ENCODE peak calls at places on chromosomes 4 and X, in nine cellular contexts. X, R, L, Y, B, H, Q, S and T are unnamed samples.

GRCh38 chr4:181478675-181479074 is 764.5 kb upstream of the TENM3 start:
- DNase-seq in Y (no peak), X (no peak), H (no peak), L (no peak), Q (no peak), S (no peak), R (no peak), B (no peak), T (no peak)

GRCh38 chr4:46950826-46951225 is 41.8 kb upstream of the COX7B2 start:
- DNase-seq in S (no peak), B (no peak), Q (no peak), H (no peak), L (no peak), R (no peak), X (no peak), Y (no peak), T (no peak)

GRCh38 chr4:141391771-141392170 is 171.1 kb downstream of the ZNF330 start:
- DNase-seq in Y (no peak), X (no peak), L (no peak), B (no peak), H (no peak), R (no peak), S (no peak), Q (no peak), T (no peak)

GRCh38 chrX:28787206-28787605 is 200.0 kb downstream of the IL1RAPL1 start:
- DNase-seq in Q (no peak), B (no peak), S (peak), H (no peak), L (peak), X (no peak), R (no peak), Y (no peak), T (peak)

GRCh38 chr4:169030575-169030982 is 20.5 kb upstream of the CBR4 start:
- DNase-seq in S (no peak), X (no peak), Q (no peak), Y (no peak), R (no peak), B (peak), H (no peak), L (peak), T (peak)

GRCh38 chrX:153725832-153726285 is 1.2 kb downstream of the ABCD1 start:
- DNase-seq in Q (no peak), L (no peak), Y (no peak), H (no peak), B (no peak), S (no peak), R (no peak), X (peak), T (no peak)

GRCh38 chr4:120066182-120066524 is 495 bp downstream of the MAD2L1 start:
- DNase-seq in B (peak), Y (no peak), R (peak), S (no peak), L (no peak), X (peak), H (no peak), Q (peak), T (peak)

GRCh38 chr4:620851-621261 is 4.5 kb upstream of the PDE6B start:
- DNase-seq in X (no peak), H (no peak), Q (no peak), Y (no peak), R (no peak), S (no peak), L (no peak), B (no peak), T (no peak)

GRCh38 chr4:20840648-20841190 is 140.5 kb downstream of the PACRGL start:
- DNase-seq in H (no peak), R (no peak), X (no peak), Y (no peak), S (no peak), B (no peak), Q (no peak), L (no peak), T (no peak)

GRCh38 chr4:53763813-53764597 is 172.7 kb upstream of the LNX1 start:
- DNase-seq in S (no peak), Y (no peak), B (no peak), L (no peak), R (no peak), X (peak), H (no peak), Q (no peak), T (no peak)

GRCh38 chr4:100189820-100190642 is at the start of gene DDIT4L:
- DNase-seq in Q (peak), S (no peak), X (peak), H (no peak), L (peak), Y (peak), R (peak), B (no peak), T (peak)

GRCh38 chr4:174365018-174365587 is 81.4 kb downstream of the CEP44 start:
- DNase-seq in X (peak), R (peak), B (peak), S (no peak), H (no peak), Q (peak), Y (peak), L (peak), T (no peak)

GRCh38 chr4:105414316-105414715 is 59.5 kb downstream of the PPA2 start:
- DNase-seq in L (no peak), H (no peak), Q (peak), B (no peak), Y (no peak), X (no peak), S (no peak), R (no peak), T (no peak)

GRCh38 chrX:39653656-39654055 is 444.1 kb downstream of the BCOR start:
- DNase-seq in H (no peak), L (no peak), X (no peak), S (no peak), Y (no peak), R (no peak), B (no peak), Q (peak), T (no peak)

GRCh38 chrX:153635788-153636668 is 11.0 kb upstream of the DUSP9 start:
- DNase-seq in X (peak), S (no peak), B (peak), L (no peak), H (no peak), Y (peak), Q (peak), R (peak), T (peak)

GRCh38 chr4:2494992-2495391 is 26.1 kb downstream of the RNF4 start:
- DNase-seq in Y (no peak), B (no peak), R (no peak), S (no peak), L (no peak), H (no peak), X (no peak), Q (no peak), T (no peak)

GRCh38 chr4:129223955-129224354 is 128.0 kb downstream of the C4orf33 start:
- DNase-seq in B (no peak), Y (no peak), L (no peak), S (no peak), R (no peak), H (no peak), X (peak), Q (no peak), T (no peak)

GRCh38 chr4:108270466-108271450 is 102.0 kb upstream of the LEF1 start:
- DNase-seq in S (no peak), R (no peak), H (no peak), Y (no peak), Q (no peak), B (no peak), X (no peak), L (no peak), T (no peak)

GRCh38 chr4:12889054-12889453 is 595.1 kb downstream of the RAB28 start:
- DNase-seq in Q (no peak), L (no peak), S (no peak), Y (no peak), X (no peak), R (no peak), H (no peak), B (no peak), T (no peak)

GRCh38 chr4:90745176-90745575 is 618.0 kb downstream of the CCSER1 start:
- DNase-seq in H (no peak), Y (no peak), Q (no peak), B (no peak), R (no peak), X (no peak), S (no peak), L (peak), T (peak)

GRCh38 chr4:138263438-138263837 is 21.3 kb upstream of the SLC7A11 start:
- DNase-seq in H (no peak), Y (no peak), Q (no peak), X (no peak), B (no peak), S (no peak), R (peak), L (no peak), T (no peak)

GRCh38 chr4:165493359-165493758 is 114.6 kb downstream of the CPE start:
- DNase-seq in H (no peak), L (peak), Y (peak), R (peak), B (peak), S (peak), Q (peak), X (peak), T (peak)

GRCh38 chr4:2396781-2397368 is 21.6 kb downstream of the ZFYVE28 start:
- DNase-seq in Q (peak), Y (no peak), H (no peak), L (no peak), B (no peak), X (no peak), R (no peak), S (no peak), T (no peak)

GRCh38 chr4:113436360-113436759 is 325.2 kb downstream of the CAMK2D start:
- DNase-seq in B (no peak), X (no peak), Q (no peak), Y (no peak), S (no peak), L (no peak), H (no peak), R (no peak), T (no peak)

GRCh38 chrX:141341341-141341740 is 99.0 kb upstream of the SPANXC start:
- DNase-seq in X (no peak), B (no peak), S (peak), R (no peak), L (no peak), H (no peak), Q (no peak), Y (no peak), T (peak)

GRCh38 chrX:16517206-16517605 is 132.8 kb upstream of the S100G start:
- DNase-seq in L (no peak), X (no peak), B (no peak), Q (no peak), H (no peak), S (no peak), Y (no peak), R (no peak), T (no peak)
- TF ChIP-seq REST in L (no peak), X (no peak), B (no peak), Q (no peak), H (no peak), S (no peak), Y (no peak), R (no peak), T (no peak)

GRCh38 chr4:80423553-80424224 is 88.2 kb downstream of the CFAP299 start:
- DNase-seq in L (no peak), S (no peak), Y (no peak), R (no peak), H (no peak), B (no peak), X (no peak), Q (no peak), T (no peak)

GRCh38 chr4:80422727-80423404 is 87.3 kb downstream of the CFAP299 start:
- DNase-seq in H (no peak), B (no peak), L (no peak), R (no peak), Q (no peak), X (no peak), S (no peak), Y (no peak), T (no peak)

GRCh38 chr4:80425701-80426100 is 90.2 kb downstream of the CFAP299 start:
- DNase-seq in X (no peak), R (no peak), L (no peak), Y (no peak), Q (no peak), B (no peak), H (no peak), S (no peak), T (no peak)

GRCh38 chr4:80420638-80421037 is 85.1 kb downstream of the CFAP299 start:
- DNase-seq in H (no peak), Y (no peak), B (no peak), Q (no peak), L (no peak), R (no peak), X (no peak), S (no peak), T (no peak)

GRCh38 chr4:80424225-80424581 is 88.7 kb downstream of the CFAP299 start:
- DNase-seq in S (no peak), X (no peak), H (no peak), Q (no peak), Y (no peak), B (no peak), R (no peak), L (no peak), T (no peak)
- TF ChIP-seq REST in S (no peak), X (no peak), H (no peak), Q (no peak), Y (no peak), B (no peak), R (no peak), L (no peak), T (no peak)

DNA sequence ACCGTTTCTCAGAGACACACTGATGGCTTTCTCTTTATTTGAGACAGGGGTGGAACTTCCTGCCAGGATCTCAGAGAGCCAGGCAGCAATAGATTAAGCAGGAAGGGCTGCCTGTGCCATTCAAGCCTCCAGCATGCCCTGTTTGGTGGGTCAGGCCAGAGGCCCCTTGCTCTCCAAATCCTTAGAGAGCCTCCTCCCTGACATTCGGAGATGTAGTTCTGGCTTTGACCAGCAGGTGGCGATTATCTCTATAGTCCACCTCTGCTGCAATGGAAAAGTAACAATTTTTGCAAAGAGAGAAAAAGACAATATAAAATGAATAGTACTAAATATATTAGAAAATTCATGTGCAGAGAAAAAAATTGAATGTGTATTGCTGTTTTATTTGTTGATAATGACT is 93.9 kb downstream of the NXF2B start:
- DNase-seq in X (peak), Y (peak), S (peak), R (peak), L (no peak), H (no peak), Q (peak), B (peak), T (peak)
- TF ChIP-seq REST in X (no peak), Y (no peak), S (no peak), R (no peak), L (no peak), H (no peak), Q (no peak), B (no peak), T (no peak)

DNA sequence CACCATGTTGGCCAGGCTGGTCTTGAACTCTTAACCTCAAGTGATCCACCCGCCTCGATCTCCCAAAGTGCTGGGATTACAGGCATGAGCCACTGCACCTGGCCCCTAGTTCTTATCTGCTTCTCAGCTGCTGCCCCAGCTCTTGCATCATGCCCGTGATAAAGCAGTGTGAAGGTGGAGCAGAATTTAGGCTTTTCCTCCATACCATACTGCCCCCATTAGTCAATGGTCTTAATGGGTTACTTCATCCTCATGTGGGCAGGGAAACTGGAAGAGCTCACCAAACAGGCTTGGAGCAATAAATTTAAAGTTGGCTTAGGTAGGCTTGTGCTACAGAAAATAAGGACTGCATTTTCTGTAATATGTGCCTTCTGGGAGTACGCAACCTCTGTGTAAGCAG is 636.9 kb upstream of the BOD1L1 start:
- DNase-seq in B (no peak), Y (no peak), R (no peak), X (no peak), L (no peak), H (no peak), Q (peak), S (no peak), T (no peak)
- TF ChIP-seq REST in B (no peak), Y (no peak), R (no peak), X (no peak), L (no peak), H (no peak), Q (no peak), S (no peak), T (no peak)

DNA sequence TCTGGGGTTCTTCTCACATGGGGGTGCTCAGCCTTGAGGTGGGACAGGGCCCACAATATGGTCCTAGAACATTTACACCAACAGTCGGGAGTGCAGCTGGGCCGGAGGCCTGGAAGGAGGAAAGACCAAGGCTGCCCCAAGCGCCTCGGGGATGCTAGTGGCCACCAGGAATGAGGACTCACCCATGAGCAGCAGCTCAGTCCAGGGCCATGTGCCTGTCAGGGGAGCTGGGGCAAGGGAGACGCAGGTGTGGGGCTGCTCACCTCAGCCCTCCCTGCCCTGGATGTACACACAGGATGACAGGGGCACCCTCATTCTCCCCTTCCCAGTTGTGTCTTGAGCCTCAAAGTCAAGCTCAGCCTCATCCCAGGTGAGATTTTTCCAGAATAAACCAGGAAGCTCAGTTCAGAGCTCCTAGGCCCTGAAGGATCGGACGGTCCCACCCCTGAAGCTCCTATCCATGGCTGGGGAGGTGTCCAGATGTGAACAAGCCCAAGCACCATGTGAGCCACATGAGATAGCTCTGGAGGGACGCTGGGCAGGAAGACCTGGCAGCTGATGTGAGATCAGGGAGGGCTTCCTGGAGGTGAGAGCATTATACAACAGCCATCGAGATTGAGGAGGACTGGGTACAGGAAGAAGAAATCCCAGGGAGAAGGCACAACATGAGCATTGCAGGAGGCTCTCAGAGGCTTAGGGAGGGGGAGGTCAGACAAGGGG is 23.0 kb downstream of the HTRA3 start:
- DNase-seq in X (no peak), H (no peak), Q (no peak), Y (no peak), R (no peak), B (no peak), S (no peak), L (no peak), T (no peak)
- TF ChIP-seq REST in X (no peak), H (no peak), Q (no peak), Y (no peak), R (no peak), B (no peak), S (no peak), L (no peak), T (no peak)

GRCh38 chrX:31704938-31705337 is 633.1 kb upstream of the FTHL17 start:
- DNase-seq in Y (no peak), B (no peak), L (no peak), X (no peak), H (no peak), Q (no peak), S (no peak), R (no peak), T (no peak)

GRCh38 chrX:31706456-31706855 is 634.6 kb upstream of the FTHL17 start:
- DNase-seq in X (no peak), Y (no peak), S (no peak), Q (no peak), H (no peak), R (no peak), B (no peak), L (no peak), T (no peak)

GRCh38 chrX:31713120-31713519 is 641.3 kb upstream of the FTHL17 start:
- DNase-seq in B (no peak), Q (no peak), X (no peak), L (no peak), S (no peak), Y (no peak), H (no peak), R (no peak), T (no peak)

GRCh38 chrX:31705816-31706215 is 634.0 kb upstream of the FTHL17 start:
- DNase-seq in S (no peak), X (no peak), B (no peak), L (no peak), H (no peak), Q (no peak), Y (no peak), R (no peak), T (no peak)

GRCh38 chrX:31708116-31708515 is 636.3 kb upstream of the FTHL17 start:
- DNase-seq in Q (no peak), X (no peak), H (no peak), B (no peak), Y (no peak), S (no peak), L (no peak), R (no peak), T (no peak)
- TF ChIP-seq REST in Q (no peak), X (no peak), H (no peak), B (no peak), Y (no peak), S (no peak), L (no peak), R (no peak), T (no peak)

GRCh38 chr4:101283436-101283835 is 63.9 kb downstream of the PPP3CA start:
- DNase-seq in H (no peak), Q (no peak), B (no peak), S (no peak), X (no peak), L (no peak), R (peak), Y (no peak), T (no peak)

GRCh38 chr4:101286663-101287062 is 60.7 kb downstream of the PPP3CA start:
- DNase-seq in R (no peak), H (no peak), X (no peak), S (no peak), Y (no peak), B (no peak), Q (no peak), L (no peak), T (no peak)

GRCh38 chr4:101287332-101287731 is 60.0 kb downstream of the PPP3CA start:
- DNase-seq in B (no peak), H (no peak), X (no peak), L (no peak), Q (no peak), Y (no peak), R (no peak), S (no peak), T (no peak)

GRCh38 chr4:101284546-101284945 is 62.8 kb downstream of the PPP3CA start:
- DNase-seq in L (no peak), Q (no peak), B (no peak), H (no peak), X (no peak), Y (no peak), R (no peak), S (no peak), T (no peak)

GRCh38 chr4:101285985-101286384 is 61.3 kb downstream of the PPP3CA start:
- DNase-seq in L (no peak), R (no peak), B (no peak), H (no peak), Y (no peak), Q (no peak), S (no peak), X (no peak), T (no peak)
- TF ChIP-seq REST in L (no peak), R (no peak), B (no peak), H (no peak), Y (no peak), Q (no peak), S (no peak), X (no peak), T (no peak)

DNA sequence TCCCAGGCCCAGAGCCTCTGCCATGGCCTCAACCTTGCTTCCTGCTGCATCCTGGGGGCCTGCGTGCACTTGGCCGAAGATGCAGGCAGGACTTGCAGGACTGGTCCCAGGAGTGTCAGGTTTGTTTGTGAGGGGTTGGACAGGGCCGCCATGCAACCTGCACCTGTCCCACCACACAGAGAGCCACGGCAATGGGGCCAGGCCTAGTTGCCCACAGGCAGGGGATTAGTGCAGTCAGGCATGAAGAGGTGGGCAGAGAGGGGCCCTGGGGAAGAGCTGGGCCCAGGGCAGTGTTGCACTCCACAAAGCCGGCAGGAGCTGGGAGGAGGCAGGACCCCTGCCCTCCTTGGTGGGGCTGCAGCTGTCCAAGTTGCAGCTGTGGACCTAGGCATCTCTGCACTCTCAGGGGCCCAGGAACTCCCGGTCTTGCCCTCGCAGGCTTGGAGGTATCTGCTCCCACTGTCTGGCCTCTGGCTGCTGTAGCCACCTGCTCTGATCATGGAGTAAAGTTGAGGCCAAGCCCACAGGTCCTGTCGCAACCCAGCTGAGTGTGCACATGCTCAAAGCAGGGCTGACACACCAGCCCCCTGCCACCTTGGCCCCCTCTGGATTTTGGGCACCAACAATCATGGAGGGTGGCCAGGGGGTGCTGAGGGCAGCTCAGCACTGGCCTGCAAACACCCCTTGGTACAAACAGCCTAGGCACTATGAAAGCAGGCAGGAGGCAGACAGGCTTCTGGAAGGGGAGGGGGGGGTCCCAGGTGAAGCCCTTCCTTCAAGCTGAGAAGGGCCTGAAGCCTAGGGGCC is 190.4 kb upstream of the PCDH10 start:
- DNase-seq in Y (no peak), X (no peak), B (no peak), R (no peak), H (no peak), Q (no peak), L (no peak), S (no peak), T (no peak)
- TF ChIP-seq REST in Y (no peak), X (no peak), B (no peak), R (no peak), H (no peak), Q (no peak), L (no peak), S (no peak), T (no peak)